ENCODE peak calls at places on chromosome 10, in six cellular contexts. W, G, A, H, P and J are unnamed samples.

GRCh38 chr10:61662794-61663259 is at the start of gene CABCOCO1:
- DNase-seq in W (peak; percentile 65), H (no peak), G (no peak), P (no peak), A (peak; percentile 60), J (peak; percentile 89)

GRCh38 chr10:112585052-112585451 is 138.0 kb downstream of the VTI1A start:
- DNase-seq in A (peak; percentile 12), P (no peak), W (no peak), G (no peak), H (no peak), J (no peak)

GRCh38 chr10:132291826-132292225 is 15.9 kb downstream of the STK32C start:
- DNase-seq in H (no peak), G (no peak), P (no peak), A (no peak), W (no peak), J (no peak)

GRCh38 chr10:87979847-87980246 is 116.4 kb downstream of the PTEN start:
- DNase-seq in P (no peak), G (no peak), A (no peak), H (no peak), W (no peak), J (no peak)

GRCh38 chr10:115921795-115922194 is 351.2 kb downstream of the GFRA1 start:
- DNase-seq in H (no peak), G (no peak), A (no peak), W (no peak), P (no peak), J (no peak)

GRCh38 chr10:84262190-84262956 is 17.5 kb downstream of the RGR start:
- DNase-seq in P (no peak), H (no peak), A (no peak), G (no peak), W (no peak), J (peak; percentile 65)

GRCh38 chr10:45420453-45421192 is 46.6 kb downstream of the ALOX5 start:
- DNase-seq in H (peak; percentile 36), G (peak; percentile 84), A (no peak), W (peak; percentile 78), P (no peak), J (no peak)

GRCh38 chr10:118047363-118047719 is 600 bp upstream of the RAB11FIP2 start:
- DNase-seq in W (no peak), A (no peak), H (no peak), G (no peak), P (no peak), J (peak; percentile 76)

GRCh38 chr10:86653379-86653778 is 968 bp upstream of the OPN4 start:
- DNase-seq in G (no peak), W (no peak), A (no peak), P (no peak), H (no peak), J (no peak)

GRCh38 chr10:107718868-107719267 is 554.4 kb upstream of the SORCS1 start:
- DNase-seq in W (no peak), A (no peak), H (no peak), P (no peak), G (no peak), J (no peak)

GRCh38 chr10:47167591-47167990 is 132.4 kb upstream of the GDF10 start:
- DNase-seq in H (no peak), A (no peak), G (no peak), W (no peak), P (no peak), J (no peak)

GRCh38 chr10:75402486-75403143 is 1.1 kb upstream of the ZNF503 start:
- DNase-seq in P (no peak), G (no peak), H (no peak), W (peak; percentile 53), A (peak; percentile 28), J (no peak)

GRCh38 chr10:109592391-109592790 is 330.9 kb downstream of the XPNPEP1 start:
- DNase-seq in H (no peak), P (no peak), A (no peak), G (no peak), W (no peak), J (no peak)